ENCODE peak calls at places on chromosome 7, in eight cellular contexts. One of them, this sample, is unnamed.

GRCh38 chr7:22357311-22358175 is 589 bp upstream of the RAPGEF5 start:
- DNase-seq in astrocyte: peak; percentile 69
- DNase-seq in kidney: no peak
- DNase-seq in HCT116: peak; percentile 36
- DNase-seq in H9: no peak
- DNase-seq in GM23248: peak; percentile 20
- DNase-seq in IMR-90: peak; percentile 2
- DNase-seq in mammary epithelial cell: peak; percentile 92
- DNase-seq in this sample: peak; percentile 72

GRCh38 chr7:151113344-151114150 is 27.3 kb downstream of the AGAP3 start:
- DNase-seq in GM23248: peak; percentile 51
- DNase-seq in H9: peak; percentile 65
- DNase-seq in mammary epithelial cell: peak; percentile 88
- DNase-seq in HCT116: peak; percentile 76
- DNase-seq in IMR-90: peak; percentile 93
- DNase-seq in astrocyte: peak; percentile 96
- DNase-seq in kidney: no peak
- DNase-seq in this sample: no peak

GRCh38 chr7:50661345-50662058 is 96.3 kb upstream of the DDC start:
- DNase-seq in mammary epithelial cell: no peak
- DNase-seq in H9: no peak
- DNase-seq in kidney: no peak
- DNase-seq in astrocyte: no peak
- DNase-seq in IMR-90: no peak
- DNase-seq in GM23248: no peak
- DNase-seq in HCT116: no peak
- DNase-seq in this sample: no peak

GRCh38 chr7:45700556-45700955 is 126.4 kb downstream of the ADCY1 start:
- DNase-seq in H9: no peak
- DNase-seq in astrocyte: no peak
- DNase-seq in IMR-90: no peak
- DNase-seq in GM23248: no peak
- DNase-seq in HCT116: no peak
- DNase-seq in mammary epithelial cell: no peak
- DNase-seq in kidney: no peak
- DNase-seq in this sample: no peak

GRCh38 chr7:35753761-35754603 is 46.9 kb upstream of the SEPTIN7 start:
- DNase-seq in H9: no peak
- DNase-seq in IMR-90: peak; percentile 66
- DNase-seq in GM23248: no peak
- DNase-seq in HCT116: no peak
- DNase-seq in kidney: no peak
- DNase-seq in astrocyte: peak; percentile 10
- DNase-seq in mammary epithelial cell: no peak
- DNase-seq in this sample: peak; percentile 30

GRCh38 chr7:116706668-116707126 is 34.7 kb downstream of the MET start:
- DNase-seq in astrocyte: peak; percentile 63
- DNase-seq in mammary epithelial cell: peak; percentile 74
- DNase-seq in HCT116: peak; percentile 81
- DNase-seq in GM23248: peak; percentile 84
- DNase-seq in kidney: no peak
- DNase-seq in H9: no peak
- DNase-seq in IMR-90: no peak
- DNase-seq in this sample: peak; percentile 27

GRCh38 chr7:32206987-32207386 is 136.8 kb upstream of the PDE1C start:
- DNase-seq in astrocyte: peak; percentile 11
- DNase-seq in IMR-90: peak; percentile 3
- DNase-seq in kidney: no peak
- DNase-seq in HCT116: no peak
- DNase-seq in GM23248: peak; percentile 49
- DNase-seq in mammary epithelial cell: no peak
- DNase-seq in H9: peak; percentile 73
- DNase-seq in this sample: no peak

GRCh38 chr7:151271699-151272355 is 23.3 kb upstream of the SMARCD3 start:
- DNase-seq in kidney: peak; percentile 86
- DNase-seq in mammary epithelial cell: no peak
- DNase-seq in IMR-90: peak; percentile 40
- DNase-seq in GM23248: peak; percentile 53
- DNase-seq in H9: no peak
- DNase-seq in HCT116: no peak
- DNase-seq in astrocyte: no peak
- DNase-seq in this sample: peak; percentile 48

GRCh38 chr7:82263880-82264751 is 179.5 kb downstream of the CACNA2D1 start:
- DNase-seq in HCT116: no peak
- DNase-seq in IMR-90: no peak
- DNase-seq in astrocyte: no peak
- DNase-seq in kidney: no peak
- DNase-seq in mammary epithelial cell: no peak
- DNase-seq in H9: no peak
- DNase-seq in GM23248: no peak
- DNase-seq in this sample: no peak

GRCh38 chr7:112133328-112133727 is 72.9 kb downstream of the DOCK4 start:
- DNase-seq in mammary epithelial cell: no peak
- DNase-seq in astrocyte: no peak
- DNase-seq in H9: no peak
- DNase-seq in GM23248: no peak
- DNase-seq in IMR-90: no peak
- DNase-seq in HCT116: no peak
- DNase-seq in kidney: no peak
- DNase-seq in this sample: no peak

GRCh38 chr7:132354527-132354926 is 221.7 kb downstream of the PLXNA4 start:
- DNase-seq in HCT116: no peak
- DNase-seq in mammary epithelial cell: no peak
- DNase-seq in astrocyte: no peak
- DNase-seq in GM23248: no peak
- DNase-seq in kidney: no peak
- DNase-seq in H9: no peak
- DNase-seq in IMR-90: no peak
- DNase-seq in this sample: no peak

GRCh38 chr7:132351858-132352539 is 224.3 kb downstream of the PLXNA4 start:
- DNase-seq in mammary epithelial cell: no peak
- DNase-seq in GM23248: peak; percentile 2
- DNase-seq in IMR-90: no peak
- DNase-seq in kidney: no peak
- DNase-seq in astrocyte: no peak
- DNase-seq in H9: no peak
- DNase-seq in HCT116: no peak
- DNase-seq in this sample: no peak

GRCh38 chr7:132350741-132351140 is 225.5 kb downstream of the PLXNA4 start:
- DNase-seq in H9: no peak
- DNase-seq in kidney: no peak
- DNase-seq in GM23248: no peak
- DNase-seq in IMR-90: no peak
- DNase-seq in astrocyte: no peak
- DNase-seq in HCT116: no peak
- DNase-seq in mammary epithelial cell: no peak
- DNase-seq in this sample: no peak

GRCh38 chr7:132353902-132354301 is 222.4 kb downstream of the PLXNA4 start:
- DNase-seq in HCT116: no peak
- DNase-seq in kidney: no peak
- DNase-seq in GM23248: no peak
- DNase-seq in H9: no peak
- DNase-seq in mammary epithelial cell: no peak
- DNase-seq in IMR-90: no peak
- DNase-seq in astrocyte: no peak
- DNase-seq in this sample: no peak

GRCh38 chr7:132352774-132353173 is 223.5 kb downstream of the PLXNA4 start:
- DNase-seq in mammary epithelial cell: no peak
- DNase-seq in GM23248: no peak
- DNase-seq in H9: no peak
- DNase-seq in HCT116: no peak
- DNase-seq in kidney: no peak
- DNase-seq in astrocyte: no peak
- DNase-seq in IMR-90: no peak
- DNase-seq in this sample: no peak
- H3K27ac ChIP-seq in mammary epithelial cell: no peak overlapping the region
- H3K27ac ChIP-seq in GM23248: no peak overlapping the region
- H3K27ac ChIP-seq in H9: no peak overlapping the region
- H3K27ac ChIP-seq in HCT116: no peak overlapping the region
- H3K27ac ChIP-seq in kidney: no peak overlapping the region
- H3K27ac ChIP-seq in astrocyte: no peak overlapping the region
- H3K27ac ChIP-seq in IMR-90: no peak overlapping the region
- H3K27ac ChIP-seq in this sample: no peak overlapping the region

GRCh38 chr7:107212719-107213118 is 43.9 kb downstream of the HBP1 start:
- DNase-seq in HCT116: no peak
- DNase-seq in H9: no peak
- DNase-seq in kidney: no peak
- DNase-seq in mammary epithelial cell: no peak
- DNase-seq in GM23248: no peak
- DNase-seq in astrocyte: no peak
- DNase-seq in IMR-90: no peak
- DNase-seq in this sample: no peak

GRCh38 chr7:107209565-107209964 is 40.8 kb downstream of the HBP1 start:
- DNase-seq in astrocyte: no peak
- DNase-seq in HCT116: no peak
- DNase-seq in kidney: no peak
- DNase-seq in H9: no peak
- DNase-seq in GM23248: no peak
- DNase-seq in IMR-90: no peak
- DNase-seq in mammary epithelial cell: no peak
- DNase-seq in this sample: peak; percentile 63

GRCh38 chr7:107210400-107210799 is 41.6 kb downstream of the HBP1 start:
- DNase-seq in H9: peak; percentile 31
- DNase-seq in kidney: no peak
- DNase-seq in IMR-90: no peak
- DNase-seq in HCT116: no peak
- DNase-seq in astrocyte: no peak
- DNase-seq in GM23248: no peak
- DNase-seq in mammary epithelial cell: no peak
- DNase-seq in this sample: no peak

GRCh38 chr7:107213193-107213788 is 44.5 kb downstream of the HBP1 start:
- DNase-seq in IMR-90: no peak
- DNase-seq in H9: peak; percentile 53
- DNase-seq in HCT116: no peak
- DNase-seq in kidney: no peak
- DNase-seq in GM23248: no peak
- DNase-seq in mammary epithelial cell: no peak
- DNase-seq in astrocyte: no peak
- DNase-seq in this sample: no peak

GRCh38 chr7:107213945-107214344 is 45.1 kb downstream of the HBP1 start:
- DNase-seq in astrocyte: no peak
- DNase-seq in IMR-90: no peak
- DNase-seq in HCT116: no peak
- DNase-seq in GM23248: no peak
- DNase-seq in kidney: no peak
- DNase-seq in H9: no peak
- DNase-seq in mammary epithelial cell: no peak
- DNase-seq in this sample: no peak
- H3K9ac ChIP-seq in astrocyte: no peak overlapping the region
- H3K9ac ChIP-seq in IMR-90: no peak overlapping the region
- H3K9ac ChIP-seq in HCT116: no peak overlapping the region
- H3K9ac ChIP-seq in GM23248: no peak overlapping the region
- H3K9ac ChIP-seq in kidney: no peak overlapping the region
- H3K9ac ChIP-seq in H9: no peak overlapping the region
- H3K9ac ChIP-seq in mammary epithelial cell: no peak overlapping the region
- H3K9ac ChIP-seq in this sample: no peak overlapping the region

DNA sequence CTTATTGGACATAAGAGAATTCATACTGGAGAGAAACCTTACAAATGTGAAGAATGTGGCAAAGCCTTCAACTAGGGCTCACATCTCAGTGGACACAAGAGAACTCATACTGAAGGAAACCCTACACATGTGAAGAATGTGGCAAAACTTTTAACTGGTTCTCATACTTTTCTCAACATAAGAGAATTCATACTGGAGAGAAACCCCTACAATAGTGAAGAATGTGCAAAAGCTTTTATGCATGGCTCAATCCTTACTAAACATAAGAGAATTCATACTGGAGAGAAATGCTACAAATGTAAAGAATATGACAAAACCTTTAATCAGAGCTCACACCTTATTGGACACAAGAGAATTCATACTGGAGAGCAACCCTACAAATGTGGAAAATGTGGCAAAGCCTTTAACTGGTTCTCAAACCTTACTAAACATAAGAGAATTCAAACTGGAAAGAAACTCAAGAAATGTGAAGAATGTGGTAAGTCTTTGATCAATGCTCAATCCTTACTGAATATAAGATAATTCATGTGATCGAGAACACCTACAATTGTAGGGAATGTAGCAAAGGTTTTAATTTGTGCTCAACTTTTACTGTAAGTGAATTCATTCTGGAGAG is 121.8 kb upstream of the ZNF722 start:
- DNase-seq in kidney: no peak
- DNase-seq in H9: no peak
- DNase-seq in GM23248: no peak
- DNase-seq in IMR-90: no peak
- DNase-seq in HCT116: no peak
- DNase-seq in mammary epithelial cell: no peak
- DNase-seq in astrocyte: no peak
- DNase-seq in this sample: no peak
- H3K9me3 ChIP-seq in kidney: peaks cover 24% of the 10 kb centered on the region
- H3K9me3 ChIP-seq in H9: peaks cover 51% of the 10 kb centered on the region
- H3K9me3 ChIP-seq in GM23248: peaks cover 3% of the 10 kb centered on the region
- H3K9me3 ChIP-seq in IMR-90: peaks cover 18% of the 10 kb centered on the region
- H3K9me3 ChIP-seq in HCT116: peaks cover 11% of the 10 kb centered on the region
- H3K9me3 ChIP-seq in mammary epithelial cell: peaks cover 34% of the 10 kb centered on the region
- H3K9me3 ChIP-seq in astrocyte: peaks cover 27% of the 10 kb centered on the region
- H3K9me3 ChIP-seq in this sample: peaks cover 9% of the 10 kb centered on the region

GRCh38 chr7:99311702-99312101 is 14.0 kb upstream of the ARPC1A start:
- DNase-seq in IMR-90: no peak
- DNase-seq in astrocyte: no peak
- DNase-seq in H9: no peak
- DNase-seq in mammary epithelial cell: peak; percentile 39
- DNase-seq in HCT116: no peak
- DNase-seq in kidney: no peak
- DNase-seq in GM23248: peak; percentile 18
- DNase-seq in this sample: no peak

GRCh38 chr7:99310004-99310403 is 15.7 kb upstream of the ARPC1A start:
- DNase-seq in astrocyte: no peak
- DNase-seq in IMR-90: no peak
- DNase-seq in HCT116: no peak
- DNase-seq in GM23248: no peak
- DNase-seq in kidney: no peak
- DNase-seq in mammary epithelial cell: no peak
- DNase-seq in H9: no peak
- DNase-seq in this sample: no peak

GRCh38 chr7:99314504-99314903 is 11.2 kb upstream of the ARPC1A start:
- DNase-seq in H9: no peak
- DNase-seq in kidney: no peak
- DNase-seq in mammary epithelial cell: peak; percentile 61
- DNase-seq in HCT116: no peak
- DNase-seq in astrocyte: no peak
- DNase-seq in IMR-90: no peak
- DNase-seq in GM23248: no peak
- DNase-seq in this sample: peak; percentile 86

GRCh38 chr7:99313204-99313573 is 12.5 kb upstream of the ARPC1A start:
- DNase-seq in GM23248: no peak
- DNase-seq in IMR-90: no peak
- DNase-seq in astrocyte: no peak
- DNase-seq in mammary epithelial cell: no peak
- DNase-seq in HCT116: no peak
- DNase-seq in kidney: no peak
- DNase-seq in H9: no peak
- DNase-seq in this sample: no peak

GRCh38 chr7:99312316-99313203 is 13.1 kb upstream of the ARPC1A start:
- DNase-seq in HCT116: peak; percentile 32
- DNase-seq in H9: peak; percentile 56
- DNase-seq in kidney: no peak
- DNase-seq in IMR-90: peak; percentile 52
- DNase-seq in astrocyte: peak; percentile 12
- DNase-seq in GM23248: peak; percentile 70
- DNase-seq in mammary epithelial cell: peak; percentile 46
- DNase-seq in this sample: peak; percentile 87
- H3K27ac ChIP-seq in HCT116: no peak overlapping the region
- H3K27ac ChIP-seq in H9: no peak overlapping the region
- H3K27ac ChIP-seq in kidney: no peak overlapping the region
- H3K27ac ChIP-seq in IMR-90: no peak overlapping the region
- H3K27ac ChIP-seq in astrocyte: no peak overlapping the region
- H3K27ac ChIP-seq in GM23248: no peak overlapping the region
- H3K27ac ChIP-seq in mammary epithelial cell: no peak overlapping the region
- H3K27ac ChIP-seq in this sample: no peak overlapping the region

This sample was measured in colonic mucosa.